ENCODE peak calls at places on chromosomes 4 and X, in five cellular contexts. Z, L, M, E and H are unnamed samples.

GRCh38 chrX:21666679-21667078 is 8.5 kb upstream of the KLHL34 start:
- DNase-seq in Z (peak), L (peak), M (no peak), E (no peak), H (no peak)

GRCh38 chrX:154727418-154728323 is 23.2 kb downstream of the GAB3 start:
- DNase-seq in M (no peak), E (peak), Z (peak), L (peak), H (no peak)

GRCh38 chrX:11239230-11239629 is 54.0 kb upstream of the AMELX start:
- DNase-seq in L (peak), E (no peak), M (no peak), Z (peak), H (peak)

GRCh38 chrX:45322820-45323219 is 122.1 kb upstream of the DIPK2B start:
- DNase-seq in Z (peak), E (no peak), L (peak), M (no peak), H (no peak)

GRCh38 chr4:147828361-147828760 is 96.5 kb downstream of the ARHGAP10 start:
- DNase-seq in Z (no peak), M (no peak), L (peak), E (no peak), H (no peak)

GRCh38 chr4:113901994-113902787 is 77.3 kb downstream of the ARSJ start:
- DNase-seq in E (no peak), L (peak), M (no peak), Z (no peak), H (no peak)

GRCh38 chr4:159129822-159130550 is 27.1 kb downstream of the RAPGEF2 start:
- DNase-seq in Z (no peak), M (no peak), L (no peak), E (no peak), H (no peak)

GRCh38 chr4:110025057-110025456 is 112.4 kb downstream of the EGF start:
- DNase-seq in L (no peak), Z (no peak), M (no peak), E (no peak), H (no peak)

GRCh38 chr4:170388255-170388654 is 298.5 kb upstream of the AADAT start:
- DNase-seq in Z (peak), E (no peak), M (no peak), L (no peak), H (no peak)

GRCh38 chrX:19245711-19246269 is 97.9 kb upstream of the PDHA1 start:
- DNase-seq in L (peak), M (peak), Z (no peak), E (no peak), H (no peak)

GRCh38 chr4:75898533-75898932 is 3.7 kb downstream of the PPEF2 start:
- DNase-seq in Z (no peak), E (no peak), M (no peak), L (no peak), H (no peak)

GRCh38 chr4:145580906-145581305 is 38.3 kb upstream of the MMAA start:
- DNase-seq in Z (peak), E (no peak), M (no peak), L (peak), H (no peak)

GRCh38 chrX:31166416-31166815 is 94.6 kb upstream of the FTHL17 start:
- DNase-seq in M (no peak), L (no peak), Z (no peak), E (no peak), H (no peak)

GRCh38 chrX:74550295-74550802 is 64.1 kb downstream of the RLIM start:
- DNase-seq in M (peak), Z (peak), E (peak), L (peak), H (peak)

GRCh38 chr4:19947349-19947748 is 304.4 kb upstream of the SLIT2 start:
- DNase-seq in E (no peak), Z (peak), L (peak), M (peak), H (no peak)

GRCh38 chr4:148926861-148927260 is 484.6 kb upstream of the NR3C2 start:
- DNase-seq in E (peak), Z (peak), M (no peak), L (peak), H (no peak)

GRCh38 chr4:40256329-40256728 is 59.5 kb downstream of the RHOH start:
- DNase-seq in M (no peak), E (no peak), Z (no peak), L (no peak), H (no peak)

DNA sequence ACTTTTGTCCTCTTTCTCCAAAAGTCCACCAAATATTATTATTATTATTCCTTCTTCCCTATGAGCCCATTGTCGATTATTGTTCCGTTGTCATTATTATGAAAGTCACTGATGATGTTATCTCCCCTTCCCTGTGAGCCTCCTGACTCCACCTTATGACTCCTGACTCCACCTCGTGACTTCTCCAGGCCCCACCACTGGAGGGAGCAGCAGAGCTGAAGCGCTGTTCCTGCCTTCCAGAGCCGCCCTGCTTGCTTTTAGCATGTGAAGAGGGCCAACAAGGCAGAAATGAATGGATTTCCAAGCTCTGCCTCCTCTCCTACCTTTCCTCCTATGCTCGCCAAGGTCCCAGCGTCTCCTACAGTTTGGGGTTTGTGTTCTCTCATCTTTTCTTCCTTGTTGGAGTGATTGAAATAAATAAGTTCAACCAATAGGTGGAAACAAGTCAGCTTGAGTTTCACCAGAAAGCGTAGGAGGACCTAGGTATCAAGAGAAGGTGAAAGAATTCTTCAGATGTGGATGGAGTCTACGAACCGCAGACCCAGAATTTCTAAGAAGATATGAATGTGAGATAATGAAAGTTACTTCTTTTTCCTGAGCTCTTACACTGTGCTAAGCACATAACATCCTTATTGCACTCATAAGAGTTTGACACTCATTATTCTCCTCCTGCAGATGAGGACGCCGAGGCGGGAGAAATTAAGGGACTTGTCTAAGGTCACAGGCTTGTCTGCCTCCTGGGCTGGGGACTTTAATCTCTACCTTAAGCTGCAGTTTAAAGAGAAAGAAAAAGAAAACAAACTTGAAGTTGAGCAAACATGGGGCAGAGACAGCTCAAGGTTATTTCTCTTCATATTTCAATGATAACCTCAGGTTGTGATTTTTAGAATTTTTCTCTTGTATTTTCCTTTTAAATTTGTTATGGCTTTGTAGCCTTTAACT is 26.1 kb downstream of the IGSF1 start:
- DNase-seq in L (peak), E (no peak), M (no peak), Z (no peak), H (peak)
- TF ChIP-seq CTCF in L (peak), E (no peak), M (no peak), Z (peak), H (peak)

GRCh38 chrX:120840826-120841225 is 34.8 kb downstream of the CT47B1 start:
- DNase-seq in M (no peak), Z (peak), L (peak), E (no peak), H (no peak)
- TF ChIP-seq CTCF in M (no peak), Z (no peak), L (no peak), E (no peak), H (no peak)

GRCh38 chrX:147476008-147476407 is 435.7 kb upstream of the FMR1 start:
- DNase-seq in M (no peak), L (peak), Z (no peak), E (no peak), H (peak)
- TF ChIP-seq CTCF in M (no peak), L (peak), Z (no peak), E (peak), H (peak)

GRCh38 chr4:152460488-152460887 is 75.4 kb downstream of the FBXW7 start:
- DNase-seq in Z (peak), M (peak), E (no peak), L (peak), H (peak)
- TF ChIP-seq CTCF in Z (peak), M (peak), E (no peak), L (peak), H (peak)

GRCh38 chr4:128232719-128233118 is 54.9 kb downstream of the PGRMC2 start:
- DNase-seq in L (no peak), E (no peak), Z (no peak), M (no peak), H (no peak)
- TF ChIP-seq CTCF in L (no peak), E (no peak), Z (no peak), M (no peak), H (no peak)

GRCh38 chr4:42326524-42326923 is 70.8 kb upstream of the SHISA3 start:
- DNase-seq in M (no peak), E (no peak), L (no peak), Z (no peak), H (no peak)
- TF ChIP-seq CTCF in M (no peak), E (no peak), L (no peak), Z (no peak), H (no peak)